ENCODE peak calls at places on chromosome 1, in four cellular contexts. S, L, A and Z are unnamed samples.
A peak's percentile ranks its signal among the peaks of the same experiment; 100 is the strongest.

GRCh38 chr1:147541672-147542548 is 609 bp downstream of the BCL9 start:
- DNase-seq in S (peak; percentile 76), L (peak; percentile 39), A (peak; percentile 79), Z (peak; percentile 75)

GRCh38 chr1:27057801-27058647 is 45.4 kb upstream of the TENT5B start:
- DNase-seq in S (no peak), L (no peak), A (no peak), Z (peak; percentile 13)

GRCh38 chr1:112694363-112694929 is 12.5 kb downstream of the RHOC start:
- DNase-seq in S (no peak), L (no peak), A (no peak), Z (no peak)

GRCh38 chr1:66033781-66034180 is 241.1 kb downstream of the PDE4B start:
- DNase-seq in S (no peak), L (no peak), A (no peak), Z (no peak)

GRCh38 chr1:105072850-105073249 is 1323.2 kb downstream of the AMY1C start:
- DNase-seq in S (no peak), L (no peak), A (no peak), Z (no peak)

GRCh38 chr1:110233861-110234260 is 23.7 kb downstream of the KCNC4 start:
- DNase-seq in S (no peak), L (no peak), A (no peak), Z (no peak)

GRCh38 chr1:18461656-18462055 is 19.1 kb upstream of the KLHDC7A start:
- DNase-seq in S (no peak), L (no peak), A (no peak), Z (no peak)

GRCh38 chr1:15000671-15001070 is 152.9 kb upstream of the TMEM51 start:
- DNase-seq in S (no peak), L (no peak), A (no peak), Z (no peak)

GRCh38 chr1:85297538-85297854 is 21.1 kb upstream of the BCL10 start:
- DNase-seq in S (no peak), L (no peak), A (no peak), Z (no peak)

GRCh38 chr1:224333309-224333926 is 3.4 kb upstream of the NVL start:
- DNase-seq in S (no peak), L (peak; percentile 64), A (no peak), Z (peak; percentile 84)